ENCODE peak calls at places on chromosomes 2 and 18, in nine cellular contexts. T is tibial nerve, X is sigmoid colon, N is K562, U is heart left ventricle, C is A549, B is IMR-90, D is uterus, W is transverse colon. P is an unnamed sample.
A peak's percentile ranks its signal among the peaks of the same experiment; 100 is the strongest.

GRCh38 chr2:212712991-212713390 is 174.4 kb upstream of the ERBB4 start:
- DNase-seq in N (no peak), T (no peak), C (no peak), D (no peak), X (no peak), B (no peak), U (no peak), W (no peak), P (no peak)

GRCh38 chr2:74991977-74992376 is 33.5 kb downstream of the POLE4 start:
- DNase-seq in N (no peak), D (no peak), T (no peak), U (no peak), B (peak; percentile 73), X (no peak), W (no peak), C (no peak), P (no peak)

GRCh38 chr18:33928226-33928625 is 296.5 kb downstream of the NOL4 start:
- DNase-seq in D (no peak), C (no peak), W (no peak), X (no peak), U (no peak), T (no peak), B (peak; percentile 1), N (no peak), P (no peak)

GRCh38 chr2:237128026-237128703 is 42.5 kb downstream of the COPS8 start:
- DNase-seq in X (peak; percentile 99), C (peak; percentile 92), U (peak; percentile 86), W (peak; percentile 79), T (peak; percentile 95), D (peak; percentile 99), B (peak; percentile 100), N (no peak), P (peak; percentile 94)

GRCh38 chr2:212494413-212495020 is 44.1 kb downstream of the ERBB4 start:
- DNase-seq in N (no peak), U (no peak), D (no peak), X (no peak), W (no peak), C (no peak), T (no peak), B (no peak), P (no peak)

GRCh38 chr18:13221821-13222220 is 3.3 kb downstream of the LDLRAD4 start:
- DNase-seq in W (peak; percentile 51), B (no peak), N (no peak), U (peak; percentile 76), C (no peak), X (peak; percentile 78), D (peak; percentile 62), T (no peak), P (no peak)

GRCh38 chr2:61135510-61135909 is 26.5 kb upstream of the C2orf74 start:
- DNase-seq in U (no peak), W (no peak), B (peak; percentile 57), D (no peak), N (no peak), T (no peak), C (peak; percentile 61), X (no peak), P (no peak)

GRCh38 chr2:220337611-220338440 is 710.4 kb downstream of the SLC4A3 start:
- DNase-seq in N (no peak), D (no peak), U (no peak), B (no peak), W (no peak), T (no peak), C (no peak), X (no peak), P (no peak)

GRCh38 chr18:58042826-58043362 is 1.1 kb upstream of the NEDD4L start:
- DNase-seq in X (no peak), T (no peak), C (no peak), U (no peak), W (no peak), N (no peak), D (no peak), B (no peak), P (no peak)

GRCh38 chr2:179263460-179264237 is 983 bp downstream of the SESTD1 start:
- DNase-seq in U (peak; percentile 36), N (peak; percentile 18), C (peak; percentile 41), B (peak; percentile 57), T (no peak), X (peak; percentile 79), D (peak; percentile 33), W (peak; percentile 41), P (peak; percentile 56)
- TF ChIP-seq POLR2A in U (no peak), N (no peak), C (no peak), B (no peak), T (no peak), X (no peak), D (no peak), W (peak; percentile 22), P (no peak)

DNA sequence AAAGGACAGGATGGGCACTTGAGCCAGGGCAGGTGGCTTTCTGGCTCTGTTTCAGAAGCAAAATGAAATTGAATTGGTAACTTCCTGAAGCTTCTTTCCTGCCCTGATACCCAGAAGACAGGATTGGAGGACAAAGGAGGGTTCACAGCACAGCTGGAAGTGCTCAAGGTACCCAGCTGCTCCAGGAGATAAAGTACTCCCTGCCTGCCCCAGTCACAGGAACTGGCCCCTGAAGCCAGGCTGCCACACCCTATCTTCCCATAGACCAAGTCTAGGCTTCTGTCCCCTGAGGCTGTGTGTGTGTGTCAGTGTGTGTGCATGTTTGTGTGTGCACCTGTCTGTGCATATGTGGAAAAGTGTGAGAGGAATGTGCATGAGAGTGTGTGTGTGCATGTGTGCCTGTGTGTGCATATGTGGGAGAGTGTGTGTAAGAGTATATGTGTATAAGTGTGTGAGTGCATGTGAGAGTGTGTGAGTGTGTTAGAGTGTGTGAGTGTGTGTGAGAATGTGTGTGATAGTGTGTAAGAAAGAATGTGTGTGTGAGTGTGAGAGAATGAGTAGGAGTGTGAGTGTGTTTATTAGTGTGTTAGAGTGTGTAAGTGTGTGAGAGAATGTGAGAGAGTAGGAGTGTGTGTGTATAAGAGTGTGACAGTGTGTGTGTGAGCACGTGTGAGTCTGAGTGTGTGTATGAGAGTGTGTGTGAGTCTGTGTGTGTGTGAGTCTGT is 21.0 kb downstream of the GYPC start:
- DNase-seq in D (no peak), N (peak; percentile 55), U (no peak), X (no peak), B (no peak), T (no peak), C (no peak), W (no peak), P (no peak)
- TF ChIP-seq POLR2A in D (no peak), N (peak; percentile 55), U (no peak), X (no peak), B (no peak), T (no peak), C (no peak), W (no peak), P (no peak)

DNA sequence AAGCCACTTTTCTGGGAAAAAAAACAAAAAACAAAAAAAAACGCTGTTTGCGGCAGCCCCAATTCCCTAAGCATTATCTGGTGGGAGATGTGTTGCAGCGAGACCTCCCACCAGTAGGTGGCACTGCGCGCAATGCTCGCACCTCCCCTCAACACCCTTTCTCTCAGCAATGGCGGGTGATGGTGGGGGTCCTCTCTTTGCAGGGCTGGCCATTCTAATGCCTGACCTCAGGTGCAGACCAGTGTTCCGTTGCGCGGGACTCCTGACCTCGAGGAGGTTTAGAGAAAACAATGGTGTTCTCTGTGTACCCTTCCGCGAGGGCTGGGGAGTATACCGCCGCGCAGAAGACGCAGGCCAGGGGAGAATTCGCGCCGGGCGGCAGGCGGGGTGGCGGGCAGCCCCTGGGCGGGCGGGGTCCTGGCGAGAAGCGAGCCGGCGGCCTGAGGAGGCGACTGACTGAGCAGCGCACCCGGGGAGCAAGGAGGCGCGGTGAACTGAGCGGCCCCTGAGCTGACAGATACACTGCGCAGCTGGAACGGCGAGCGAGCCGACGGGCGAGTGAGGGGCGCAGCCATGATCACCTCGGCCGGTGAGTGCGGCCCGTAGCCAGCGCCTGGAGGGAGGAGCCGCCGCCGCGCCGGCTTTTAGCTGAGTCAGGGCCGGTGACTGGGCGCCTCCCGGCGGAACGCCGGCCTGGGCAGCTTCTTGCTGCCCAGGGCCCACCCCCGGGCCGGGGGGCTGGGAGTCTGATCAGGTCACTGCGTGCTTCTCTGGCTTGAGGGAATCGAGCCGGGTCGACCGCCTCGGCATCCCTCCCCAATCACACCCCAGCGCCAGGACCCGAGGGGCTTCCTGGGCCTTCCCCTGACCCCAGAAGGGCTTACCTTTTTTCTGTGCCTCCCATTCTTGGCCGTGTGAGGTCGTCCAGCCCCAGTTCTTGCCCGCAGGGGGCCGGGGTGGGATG is at the start of gene PSMD1:
- DNase-seq in D (peak; percentile 93), B (peak; percentile 93), T (peak; percentile 81), C (peak; percentile 95), N (peak; percentile 85), X (peak; percentile 95), W (peak; percentile 93), U (peak; percentile 93), P (peak; percentile 90)
- TF ChIP-seq POLR2A in D (no peak), B (peak; percentile 86), T (no peak), C (peak; percentile 63), N (peak; percentile 78), X (peak; percentile 21), W (peak; percentile 43), U (no peak), P (peak; percentile 68)

GRCh38 chr2:142065156-142065555 is 65.7 kb downstream of the LRP1B start:
- DNase-seq in W (no peak), U (no peak), B (no peak), D (no peak), X (no peak), N (no peak), T (no peak), C (no peak), P (no peak)
- TF ChIP-seq POLR2A in W (no peak), U (no peak), B (no peak), D (no peak), X (no peak), N (no peak), T (no peak), C (no peak), P (no peak)

GRCh38 chr2:12722445-12723316 is 5.9 kb downstream of the TRIB2 start:
- DNase-seq in W (no peak), X (no peak), T (no peak), B (no peak), N (no peak), C (no peak), U (no peak), D (no peak), P (no peak)
- TF ChIP-seq POLR2A in W (no peak), X (no peak), T (no peak), B (no peak), N (no peak), C (no peak), U (no peak), D (no peak), P (no peak)

DNA sequence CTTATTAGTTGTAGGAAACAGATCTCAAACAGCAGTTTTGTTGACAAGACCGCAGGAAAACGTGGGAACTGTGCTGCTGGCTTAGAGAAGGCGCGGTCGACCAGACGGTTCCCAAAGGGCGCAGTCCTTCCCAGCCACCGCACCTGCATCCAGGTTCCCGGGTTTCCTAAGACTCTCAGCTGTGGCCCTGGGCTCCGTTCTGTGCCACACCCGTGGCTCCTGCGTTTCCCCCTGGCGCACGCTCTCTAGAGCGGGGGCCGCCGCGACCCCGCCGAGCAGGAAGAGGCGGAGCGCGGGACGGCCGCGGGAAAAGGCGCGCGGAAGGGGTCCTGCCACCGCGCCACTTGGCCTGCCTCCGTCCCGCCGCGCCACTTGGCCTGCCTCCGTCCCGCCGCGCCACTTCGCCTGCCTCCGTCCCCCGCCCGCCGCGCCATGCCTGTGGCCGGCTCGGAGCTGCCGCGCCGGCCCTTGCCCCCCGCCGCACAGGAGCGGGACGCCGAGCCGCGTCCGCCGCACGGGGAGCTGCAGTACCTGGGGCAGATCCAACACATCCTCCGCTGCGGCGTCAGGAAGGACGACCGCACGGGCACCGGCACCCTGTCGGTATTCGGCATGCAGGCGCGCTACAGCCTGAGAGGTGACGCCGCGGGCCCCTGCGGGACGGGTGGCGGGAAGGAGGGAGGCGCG is at the start of gene TYMS:
- DNase-seq in X (no peak), N (peak; percentile 84), U (peak; percentile 14), W (peak; percentile 80), D (no peak), C (peak; percentile 85), B (peak; percentile 51), T (no peak), P (no peak)
- TF ChIP-seq POLR2A in X (no peak), N (peak; percentile 38), U (no peak), W (peak; percentile 17), D (no peak), C (no peak), B (no peak), T (no peak), P (no peak)